ENCODE peak calls at places on chromosomes 6 and 20, in seven cellular contexts. M is stimulated activated CD4-positive, alpha-beta T cell treated with anti-CD3 and anti-CD28 coated beads, Interleukin-1b, Interleukin-23, amount 100 ng/mL, for 48 hours; Y is WTC11; W is globus pallidus; T is transverse colon; N is HT1080; U is H54. V is an unnamed sample.
A peak's percentile ranks its signal among the peaks of the same experiment; 100 is the strongest.

GRCh38 chr20:54475334-54476287 is at the start of gene DOK5:
- DNase-seq in M (no peak), Y (peak; percentile 52), W (peak; percentile 44), T (peak; percentile 8), N (no peak), U (no peak), V (no peak)

GRCh38 chr6:40485300-40485699 is 101.9 kb downstream of the LRFN2 start:
- DNase-seq in M (no peak), Y (no peak), W (no peak), T (no peak), N (no peak), U (no peak), V (no peak)

GRCh38 chr20:24910461-24910860 is 38.6 kb upstream of the CST7 start:
- DNase-seq in M (no peak), Y (no peak), W (no peak), T (no peak), N (no peak), U (no peak), V (no peak)

GRCh38 chr6:145349950-145350510 is 385.3 kb downstream of the EPM2A start:
- DNase-seq in M (no peak), Y (no peak), W (no peak), T (no peak), N (no peak), U (no peak), V (no peak)

GRCh38 chr6:104686550-104687155 is 173.1 kb downstream of the HACE1 start:
- DNase-seq in M (no peak), Y (no peak), W (no peak), T (no peak), N (no peak), U (no peak), V (no peak)

GRCh38 chr20:23293689-23294088 is 56.9 kb upstream of the NXT1 start:
- DNase-seq in M (no peak), Y (no peak), W (no peak), T (peak; percentile 26), N (no peak), U (no peak), V (no peak)

GRCh38 chr20:59123677-59124060 is 40.0 kb upstream of the ZNF831 start:
- DNase-seq in M (no peak), Y (no peak), W (no peak), T (no peak), N (no peak), U (no peak), V (no peak)

GRCh38 chr20:41224281-41224680 is 86.9 kb downstream of the PLCG1 start:
- DNase-seq in M (no peak), Y (no peak), W (no peak), T (no peak), N (no peak), U (no peak), V (no peak)

GRCh38 chr6:137846274-137846673 is 20.8 kb upstream of the TNFAIP3 start:
- DNase-seq in M (no peak), Y (no peak), W (no peak), T (no peak), N (no peak), U (no peak), V (no peak)

GRCh38 chr6:27867941-27868705 is 44.1 kb downstream of the OR2B2 start:
- DNase-seq in M (no peak), Y (no peak), W (no peak), T (no peak), N (no peak), U (no peak), V (no peak)

GRCh38 chr6:170137911-170138910 is 152.7 kb downstream of the DLL1 start:
- DNase-seq in M (no peak), Y (no peak), W (no peak), T (no peak), N (no peak), U (no peak), V (no peak)

GRCh38 chr6:54907316-54907715 is 60.7 kb downstream of the FAM83B start:
- DNase-seq in M (no peak), Y (no peak), W (no peak), T (no peak), N (no peak), U (no peak), V (no peak)

GRCh38 chr20:63539092-63539430 is 1.9 kb upstream of the PTK6 start:
- DNase-seq in M (no peak), Y (no peak), W (no peak), T (no peak), N (no peak), U (no peak), V (no peak)

GRCh38 chr6:20332441-20333006 is 69.2 kb upstream of the E2F3 start:
- DNase-seq in M (no peak), Y (no peak), W (no peak), T (no peak), N (no peak), U (no peak), V (no peak)

GRCh38 chr6:63904844-63905243 is 269.2 kb downstream of the PHF3 start:
- DNase-seq in M (no peak), Y (no peak), W (no peak), T (no peak), N (peak; percentile 85), U (no peak), V (no peak)

GRCh38 chr20:10469599-10469998 is 34.5 kb downstream of the SLX4IP start:
- DNase-seq in M (no peak), Y (no peak), W (peak; percentile 81), T (peak; percentile 60), N (peak; percentile 59), U (peak; percentile 16), V (no peak)

GRCh38 chr6:129598244-129599187 is 111.5 kb downstream of the ARHGAP18 start:
- DNase-seq in M (no peak), Y (no peak), W (peak; percentile 72), T (no peak), N (peak; percentile 72), U (peak; percentile 12), V (no peak)

GRCh38 chr6:101462576-101462975 is 69.1 kb downstream of the GRIK2 start:
- DNase-seq in M (no peak), Y (no peak), W (no peak), T (no peak), N (no peak), U (no peak), V (no peak)

GRCh38 chr20:22834651-22835256 is 200.4 kb upstream of the SSTR4 start:
- DNase-seq in M (no peak), Y (no peak), W (no peak), T (no peak), N (no peak), U (no peak), V (no peak)

GRCh38 chr20:35947489-35947888 is 6.8 kb downstream of the SCAND1 start:
- DNase-seq in M (peak; percentile 22), Y (peak; percentile 67), W (no peak), T (no peak), N (peak; percentile 34), U (peak; percentile 36), V (no peak)

GRCh38 chr6:137167702-137168377 is 5.6 kb downstream of the IL22RA2 start:
- DNase-seq in M (peak; percentile 66), Y (no peak), W (no peak), T (no peak), N (no peak), U (no peak), V (no peak)

GRCh38 chr20:19233025-19233794 is 20.8 kb downstream of the SLC24A3 start:
- DNase-seq in M (no peak), Y (no peak), W (no peak), T (no peak), N (no peak), U (no peak), V (no peak)

GRCh38 chr6:18118330-18118729 is 4.1 kb downstream of the NHLRC1 start:
- DNase-seq in M (no peak), Y (no peak), W (no peak), T (no peak), N (no peak), U (no peak), V (no peak)

GRCh38 chr6:3696525-3696924 is 55.0 kb downstream of the PXDC1 start:
- DNase-seq in M (no peak), Y (no peak), W (no peak), T (no peak), N (no peak), U (no peak), V (no peak)

GRCh38 chr6:83198486-83199172 is 5.5 kb downstream of the RWDD2A start:
- DNase-seq in M (no peak), Y (no peak), W (no peak), T (no peak), N (peak; percentile 43), U (peak; percentile 15), V (no peak)

GRCh38 chr6:3079700-3080099 is 11.4 kb downstream of the RIPK1 start:
- DNase-seq in M (no peak), Y (no peak), W (no peak), T (no peak), N (no peak), U (no peak), V (no peak)

GRCh38 chr20:51622004-51622874 is 79.7 kb upstream of the NFATC2 start:
- DNase-seq in M (no peak), Y (no peak), W (no peak), T (no peak), N (no peak), U (no peak), V (no peak)

GRCh38 chr6:138287144-138287955 is 69.1 kb upstream of the PBOV1 start:
- DNase-seq in M (peak; percentile 38), Y (peak; percentile 77), W (no peak), T (peak; percentile 67), N (peak; percentile 28), U (no peak), V (peak; percentile 28)

GRCh38 chr20:57394087-57395082 is 3.2 kb downstream of the RBM38 start:
- DNase-seq in M (no peak), Y (no peak), W (peak; percentile 24), T (no peak), N (no peak), U (no peak), V (no peak)

GRCh38 chr6:159068904-159069578 is 24.2 kb upstream of the TAGAP start:
- DNase-seq in M (no peak), Y (peak; percentile 37), W (no peak), T (no peak), N (no peak), U (no peak), V (no peak)

V was measured in stimulated activated CD8-positive, alpha-beta memory T cell treated with anti-CD3 and anti-CD28 coated beads, Interleukin-7, amount 100 ng/mL, for 1 hour.